ENCODE peak calls at places on chromosome 1, in eight cellular contexts. V is A549, H is right lobe of liver, X is thyroid gland, E is ovary, M is tibial nerve, T is K562, C is IMR-90. G is an unnamed sample.

GRCh38 chr1:47838562-47839459 is 158.4 kb downstream of the TRABD2B start:
- DNase-seq in V (no peak), H (no peak), X (no peak), E (no peak), M (no peak), T (no peak), C (no peak), G (no peak)

GRCh38 chr1:115184260-115184950 is 95.1 kb upstream of the TSPAN2 start:
- DNase-seq in V (no peak), H (no peak), X (no peak), E (no peak), M (no peak), T (no peak), C (no peak), G (no peak)

GRCh38 chr1:167713330-167714081 is 8.3 kb upstream of the MPZL1 start:
- DNase-seq in V (no peak), H (peak), X (peak), E (peak), M (no peak), T (no peak), C (peak), G (peak)

GRCh38 chr1:161046574-161047167 is 894 bp upstream of the USF1 start:
- DNase-seq in V (no peak), H (no peak), X (no peak), E (no peak), M (no peak), T (no peak), C (no peak), G (no peak)

GRCh38 chr1:4121834-4122512 is 221.9 kb upstream of the C1orf174 start:
- DNase-seq in V (no peak), H (no peak), X (no peak), E (no peak), M (no peak), T (no peak), C (no peak), G (no peak)

GRCh38 chr1:234997201-234998173 is 131.2 kb downstream of the TOMM20 start:
- DNase-seq in V (peak), H (peak), X (peak), E (peak), M (peak), T (no peak), C (peak), G (no peak)

GRCh38 chr1:159945483-159946241 is at the start of gene IGSF9:
- DNase-seq in V (peak), H (peak), X (peak), E (peak), M (no peak), T (peak), C (peak), G (peak)

GRCh38 chr1:169739980-169740379 is 6.1 kb upstream of the SELE start:
- DNase-seq in V (no peak), H (no peak), X (no peak), E (no peak), M (no peak), T (no peak), C (no peak), G (no peak)

GRCh38 chr1:43493661-43494450 is 36.8 kb upstream of the PTPRF start:
- DNase-seq in V (no peak), H (no peak), X (no peak), E (no peak), M (no peak), T (no peak), C (no peak), G (no peak)

GRCh38 chr1:204408074-204408507 is 3.5 kb downstream of the PPP1R15B start:
- DNase-seq in V (peak), H (peak), X (peak), E (peak), M (peak), T (peak), C (peak), G (peak)

GRCh38 chr1:218705911-218706893 is 361.1 kb downstream of the TGFB2 start:
- DNase-seq in V (peak), H (no peak), X (no peak), E (no peak), M (no peak), T (no peak), C (peak), G (no peak)

GRCh38 chr1:52142220-52143153 is 598 bp downstream of the ZFYVE9 start:
- DNase-seq in V (peak), H (peak), X (peak), E (peak), M (no peak), T (peak), C (peak), G (peak)

GRCh38 chr1:162305969-162306368 is 70.7 kb downstream of the SPATA46 start:
- DNase-seq in V (peak), H (no peak), X (no peak), E (no peak), M (no peak), T (no peak), C (peak), G (no peak)

GRCh38 chr1:199979071-199979470 is 48.4 kb upstream of the NR5A2 start:
- DNase-seq in V (no peak), H (no peak), X (no peak), E (no peak), M (no peak), T (no peak), C (no peak), G (no peak)

GRCh38 chr1:169491845-169492281 is 6.1 kb upstream of the SLC19A2 start:
- DNase-seq in V (no peak), H (no peak), X (no peak), E (no peak), M (no peak), T (no peak), C (peak), G (no peak)

GRCh38 chr1:92583821-92584760 is 97.4 kb upstream of the GFI1 start:
- DNase-seq in V (no peak), H (no peak), X (no peak), E (no peak), M (no peak), T (no peak), C (peak), G (no peak)

GRCh38 chr1:11538886-11539285 is 59.9 kb downstream of the DISP3 start:
- DNase-seq in V (no peak), H (no peak), X (no peak), E (no peak), M (no peak), T (no peak), C (no peak), G (no peak)

GRCh38 chr1:9823943-9824701 is at the start of gene CLSTN1:
- DNase-seq in V (peak), H (peak), X (peak), E (peak), M (peak), T (peak), C (peak), G (peak)
- TF ChIP-seq POLR2A in V (no peak), H (no peak), X (no peak), E (peak), M (peak), T (no peak), C (no peak), G (no peak)

DNA sequence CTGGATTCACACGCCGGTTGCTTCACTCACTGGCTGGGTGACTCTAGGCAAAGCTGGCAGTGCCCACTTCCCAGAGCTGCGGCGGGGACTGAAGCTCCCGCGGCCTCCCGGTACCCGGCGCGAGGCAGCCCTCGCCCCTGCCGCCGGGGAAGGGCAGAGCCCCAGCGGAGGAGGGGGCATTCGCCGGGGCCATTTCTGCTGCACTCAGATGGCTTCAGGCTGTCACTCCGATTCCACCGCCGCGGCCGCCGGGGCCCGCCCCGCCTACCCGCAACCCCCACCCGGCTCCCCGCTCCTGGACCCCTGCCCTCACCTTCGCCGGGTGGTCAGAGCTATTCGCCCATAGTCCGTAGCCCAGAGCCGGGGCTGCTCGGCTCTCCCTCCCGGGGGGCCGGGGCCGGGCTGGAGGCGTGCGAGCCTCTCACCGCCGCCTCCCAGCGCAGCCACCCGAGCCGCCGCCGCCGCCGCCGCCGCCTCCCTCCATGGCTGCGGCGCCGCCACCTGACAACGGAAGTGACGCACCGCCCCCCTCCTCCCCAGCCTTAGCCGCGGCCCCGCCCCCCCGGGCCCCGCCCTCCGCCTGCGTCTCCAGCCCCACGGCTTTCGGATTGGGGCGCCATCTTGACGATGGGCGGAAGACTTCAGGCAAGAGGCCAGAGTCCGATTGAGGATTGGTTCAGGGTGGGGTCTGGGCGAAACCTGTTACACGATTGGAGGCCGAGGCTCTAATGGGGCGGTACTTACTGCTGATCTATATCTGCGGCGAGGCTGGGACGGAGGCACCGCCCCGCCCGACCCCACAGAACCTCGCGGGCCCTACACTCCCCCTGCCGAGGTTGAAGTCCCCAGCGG is at the start of gene STK40:
- DNase-seq in V (peak), H (peak), X (peak), E (peak), M (peak), T (peak), C (peak), G (peak)
- TF ChIP-seq POLR2A in V (peak), H (peak), X (peak), E (peak), M (peak), T (no peak), C (no peak), G (no peak)

DNA sequence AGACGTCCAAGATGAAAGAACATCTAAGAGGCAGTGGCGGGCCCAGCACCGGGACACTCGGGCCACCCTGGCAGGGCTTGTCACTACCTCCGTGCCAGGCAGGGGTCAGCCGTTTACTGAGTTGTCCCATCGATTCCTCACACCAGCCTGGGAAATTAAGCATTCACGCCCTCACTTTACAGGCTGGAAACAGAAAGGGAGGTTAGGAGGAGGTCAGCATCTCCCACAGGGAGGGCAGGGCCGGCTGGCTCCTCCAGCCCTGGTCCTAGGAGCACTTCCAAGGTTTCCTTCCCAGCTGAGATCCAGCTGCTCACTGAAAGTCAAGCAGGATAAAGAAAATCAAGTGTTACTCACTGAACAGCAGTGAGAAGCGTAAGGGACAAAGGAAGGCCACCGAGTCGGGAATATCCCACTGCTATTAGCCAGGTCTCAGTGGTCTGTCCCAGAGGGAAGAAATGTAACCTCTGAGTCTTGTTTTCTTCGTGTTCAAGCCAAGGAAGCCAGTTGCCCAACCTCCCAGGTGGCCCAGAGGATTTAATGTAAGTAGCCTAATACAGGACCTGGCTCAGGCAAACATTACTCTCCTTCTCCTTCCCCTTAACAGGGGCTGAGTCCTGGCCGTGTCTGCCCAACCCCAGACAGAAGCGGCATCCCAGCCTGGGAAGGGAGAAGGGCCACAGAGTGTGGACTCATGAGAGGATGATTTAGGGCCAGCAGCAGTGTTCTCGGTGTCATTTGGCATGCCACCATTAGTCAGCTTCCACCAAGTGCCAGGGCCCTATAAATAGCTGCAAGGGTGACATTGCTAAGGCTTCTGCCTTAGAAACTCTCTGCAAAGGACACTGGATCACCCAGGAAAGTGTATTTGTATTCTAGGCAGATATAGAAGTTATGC is 203.1 kb upstream of the GALNT2 start:
- DNase-seq in V (no peak), H (no peak), X (no peak), E (peak), M (no peak), T (no peak), C (no peak), G (no peak)
- TF ChIP-seq POLR2A in V (no peak), H (no peak), X (no peak), E (no peak), M (no peak), T (no peak), C (no peak), G (no peak)

GRCh38 chr1:227729881-227730629 is 5.0 kb downstream of the JMJD4 start:
- DNase-seq in V (peak), H (no peak), X (peak), E (peak), M (no peak), T (peak), C (peak), G (peak)
- TF ChIP-seq POLR2A in V (no peak), H (no peak), X (no peak), E (no peak), M (no peak), T (peak), C (no peak), G (peak)

GRCh38 chr1:8182034-8182761 is 135.7 kb upstream of the SLC45A1 start:
- DNase-seq in V (peak), H (no peak), X (no peak), E (no peak), M (no peak), T (no peak), C (peak), G (no peak)

GRCh38 chr1:8189931-8190483 is 127.9 kb upstream of the SLC45A1 start:
- DNase-seq in V (peak), H (peak), X (no peak), E (peak), M (no peak), T (no peak), C (peak), G (no peak)

GRCh38 chr1:8184301-8184700 is 133.6 kb upstream of the SLC45A1 start:
- DNase-seq in V (peak), H (no peak), X (peak), E (no peak), M (no peak), T (no peak), C (no peak), G (no peak)

GRCh38 chr1:8185400-8185799 is 132.5 kb upstream of the SLC45A1 start:
- DNase-seq in V (no peak), H (peak), X (no peak), E (no peak), M (no peak), T (no peak), C (no peak), G (no peak)
- TF ChIP-seq POLR2A in V (no peak), H (no peak), X (no peak), E (no peak), M (no peak), T (no peak), C (no peak), G (no peak)

GRCh38 chr1:77978969-77979838 is at the start of gene FUBP1:
- DNase-seq in V (peak), H (peak), X (peak), E (peak), M (peak), T (peak), C (peak), G (peak)
- TF ChIP-seq POLR2A in V (peak), H (peak), X (peak), E (peak), M (peak), T (peak), C (peak), G (peak)